ENCODE peak calls at places on chromosomes 12 and 14, in ten cellular contexts. F, U, E, V, B, C, N, J, Z and T are unnamed samples.

GRCh38 chr12:14514154-14514842 is 53.4 kb downstream of the PLBD1 start:
- DNase-seq in B (no peak), J (no peak), C (no peak), E (no peak), U (peak), Z (peak), F (peak), N (peak), V (no peak), T (no peak)

GRCh38 chr12:105935106-105935505 is 203.6 kb downstream of the NUAK1 start:
- DNase-seq in B (no peak), V (no peak), J (no peak), C (no peak), Z (no peak), E (no peak), U (no peak), F (no peak), N (no peak), T (no peak)

GRCh38 chr12:131599214-131600159 is 111.4 kb upstream of the SFSWAP start:
- DNase-seq in V (no peak), U (no peak), Z (no peak), N (no peak), B (no peak), C (no peak), J (no peak), F (no peak), E (no peak), T (no peak)

GRCh38 chr12:24945822-24946221 is 3.1 kb downstream of the BCAT1 start:
- DNase-seq in B (no peak), V (no peak), J (no peak), N (no peak), E (no peak), C (no peak), U (no peak), Z (no peak), F (peak), T (no peak)

GRCh38 chr12:125137776-125138344 is 72.6 kb downstream of the AACS start:
- DNase-seq in E (no peak), U (no peak), F (no peak), C (no peak), V (no peak), N (peak), J (no peak), Z (no peak), B (no peak), T (no peak)

GRCh38 chr12:57092876-57093411 is 4.0 kb downstream of the NAB2 start:
- DNase-seq in B (no peak), F (no peak), U (no peak), N (no peak), E (no peak), V (no peak), C (no peak), Z (no peak), J (no peak), T (no peak)

GRCh38 chr14:68781161-68782021 is 11.5 kb downstream of the ZFP36L1 start:
- DNase-seq in E (no peak), B (peak), J (peak), N (no peak), Z (peak), V (no peak), U (no peak), F (no peak), C (no peak), T (no peak)

GRCh38 chr14:64465856-64466554 is 706 bp downstream of the AKAP5 start:
- DNase-seq in C (peak), N (peak), V (no peak), Z (no peak), U (peak), E (no peak), B (peak), F (peak), J (no peak), T (no peak)

GRCh38 chr12:49687941-49688340 is 19.3 kb downstream of the FMNL3 start:
- DNase-seq in C (no peak), Z (no peak), N (peak), V (no peak), E (no peak), J (no peak), U (no peak), B (no peak), F (no peak), T (no peak)

GRCh38 chr14:67490201-67490600 is 1.7 kb upstream of the TMEM229B start:
- DNase-seq in B (no peak), E (no peak), F (no peak), J (no peak), C (no peak), Z (no peak), U (no peak), V (no peak), N (no peak), T (no peak)

GRCh38 chr12:15856097-15856982 is 25.8 kb upstream of the STRAP start:
- DNase-seq in U (peak), J (peak), F (peak), V (peak), Z (peak), B (peak), C (peak), N (no peak), E (peak), T (peak)

GRCh38 chr12:53770281-53770680 is 18.5 kb upstream of the CISTR start:
- DNase-seq in V (no peak), B (no peak), J (no peak), U (peak), C (no peak), E (no peak), N (no peak), F (no peak), Z (no peak), T (peak)

GRCh38 chr12:99339663-99340062 is 307.9 kb upstream of the GARIN6 start:
- DNase-seq in F (no peak), C (no peak), Z (no peak), N (no peak), U (no peak), J (no peak), V (no peak), E (no peak), B (no peak), T (no peak)

GRCh38 chr12:70812124-70812523 is 108.4 kb downstream of the PTPRR start:
- DNase-seq in C (no peak), N (no peak), E (no peak), V (no peak), Z (no peak), F (no peak), J (no peak), B (no peak), U (no peak), T (no peak)

GRCh38 chr12:50234347-50234746 is 49.0 kb downstream of the LIMA1 start:
- DNase-seq in V (no peak), Z (no peak), E (no peak), F (no peak), J (no peak), B (no peak), N (no peak), C (no peak), U (peak), T (no peak)

GRCh38 chr14:104805326-104805678 is 4.4 kb downstream of the ZBTB42 start:
- DNase-seq in C (no peak), N (no peak), E (peak), F (no peak), J (no peak), B (peak), Z (peak), V (no peak), U (peak), T (no peak)

GRCh38 chr14:33393155-33393894 is 454.6 kb downstream of the NPAS3 start:
- DNase-seq in C (no peak), U (no peak), B (no peak), V (no peak), E (no peak), J (no peak), Z (no peak), F (no peak), N (no peak), T (no peak)

GRCh38 chr14:36835145-36835544 is 173.5 kb downstream of the PAX9 start:
- DNase-seq in B (no peak), Z (no peak), V (no peak), C (no peak), U (no peak), J (no peak), N (no peak), F (no peak), E (no peak), T (no peak)

GRCh38 chr12:92144045-92144630 is 1.5 kb downstream of the BTG1 start:
- DNase-seq in B (peak), C (peak), Z (peak), U (peak), J (peak), N (peak), V (peak), F (peak), E (peak), T (no peak)

GRCh38 chr12:120241561-120242274 is 23.8 kb downstream of the PXN start:
- DNase-seq in N (no peak), F (no peak), C (no peak), J (no peak), E (peak), B (peak), U (no peak), V (no peak), Z (no peak), T (no peak)

GRCh38 chr12:124967016-124967739 is 21.8 kb downstream of the DHX37 start:
- DNase-seq in N (peak), C (no peak), F (no peak), E (no peak), J (no peak), B (no peak), Z (no peak), U (no peak), V (no peak), T (no peak)

GRCh38 chr12:94940771-94941170 is 62.7 kb downstream of the NDUFA12 start:
- DNase-seq in Z (no peak), U (no peak), J (no peak), V (no peak), F (no peak), E (no peak), C (no peak), B (no peak), N (no peak), T (no peak)

GRCh38 chr12:101637936-101638335 is 43.2 kb downstream of the MYBPC1 start:
- DNase-seq in C (no peak), U (no peak), F (no peak), N (no peak), Z (no peak), J (no peak), B (no peak), V (no peak), E (no peak), T (no peak)

GRCh38 chr14:72528059-72528950 is 365.6 kb downstream of the DPF3 start:
- DNase-seq in E (no peak), C (no peak), V (no peak), U (peak), J (no peak), B (no peak), F (no peak), N (no peak), Z (no peak), T (no peak)

GRCh38 chr14:61553730-61554641 is 141.3 kb upstream of the HIF1A start:
- DNase-seq in C (no peak), U (peak), N (no peak), V (no peak), Z (peak), F (no peak), B (no peak), E (no peak), J (no peak), T (no peak)

GRCh38 chr12:124463341-124463861 is 104.0 kb downstream of the NCOR2 start:
- DNase-seq in B (peak), C (no peak), E (no peak), Z (no peak), V (peak), N (peak), J (no peak), U (no peak), F (peak), T (no peak)

GRCh38 chr12:96445743-96446655 is 43.4 kb upstream of the CFAP54 start:
- DNase-seq in N (no peak), B (no peak), U (peak), V (no peak), J (peak), Z (no peak), E (no peak), C (no peak), F (peak), T (no peak)

GRCh38 chr12:3135522-3136461 is 58.6 kb downstream of the TSPAN9 start:
- DNase-seq in F (peak), V (peak), C (peak), E (no peak), J (peak), Z (no peak), N (peak), U (peak), B (no peak), T (peak)

GRCh38 chr12:849192-849527 is 96.8 kb downstream of the WNK1 start:
- DNase-seq in Z (no peak), J (no peak), U (no peak), V (no peak), C (no peak), N (no peak), E (no peak), B (no peak), F (no peak), T (no peak)

GRCh38 chr12:105214141-105214540 is 21.8 kb downstream of the APPL2 start:
- DNase-seq in U (no peak), E (no peak), B (no peak), V (no peak), J (no peak), F (no peak), Z (no peak), N (no peak), C (no peak), T (no peak)

GRCh38 chr14:72780771-72781170 is 113.1 kb downstream of the DPF3 start:
- DNase-seq in Z (no peak), J (no peak), F (no peak), C (no peak), B (no peak), U (peak), N (no peak), V (no peak), E (peak), T (no peak)

GRCh38 chr12:82877963-82878362 is 191.3 kb downstream of the TMTC2 start:
- DNase-seq in C (no peak), V (no peak), J (no peak), B (no peak), E (no peak), N (no peak), U (no peak), F (no peak), Z (no peak), T (no peak)

GRCh38 chr12:32896438-32897275 is at the start of gene PKP2:
- DNase-seq in C (peak), F (no peak), E (no peak), B (peak), J (no peak), Z (peak), N (peak), U (no peak), V (peak), T (no peak)

GRCh38 chr14:95516554-95517209 is at the start of gene SYNE3:
- DNase-seq in N (peak), E (no peak), C (no peak), U (peak), V (no peak), F (no peak), B (peak), Z (no peak), J (peak), T (no peak)

GRCh38 chr14:33986804-33987203 is 35.9 kb upstream of the EGLN3 start:
- DNase-seq in J (no peak), N (peak), Z (no peak), B (no peak), C (no peak), F (no peak), E (no peak), U (no peak), V (no peak), T (no peak)

GRCh38 chr12:54033980-54034783 is 1.3 kb downstream of the HOXC5 start:
- DNase-seq in E (no peak), C (no peak), F (no peak), N (peak), B (peak), Z (no peak), J (no peak), V (no peak), U (no peak), T (no peak)

GRCh38 chr12:12922191-12922616 is 29.8 kb downstream of the GPRC5D start:
- DNase-seq in N (no peak), C (no peak), E (no peak), F (no peak), U (peak), Z (no peak), B (no peak), J (no peak), V (no peak), T (no peak)

GRCh38 chr12:5556033-5556614 is 124.2 kb downstream of the NTF3 start:
- DNase-seq in U (no peak), J (no peak), Z (no peak), B (peak), V (no peak), C (no peak), E (no peak), F (no peak), N (peak), T (no peak)

GRCh38 chr14:74867673-74868072 is 8.3 kb downstream of the PROX2 start:
- DNase-seq in N (no peak), Z (no peak), B (no peak), V (peak), J (no peak), U (no peak), F (peak), C (no peak), E (no peak), T (no peak)